ENCODE peak calls at places on chromosome 1, in six cellular contexts. One of them, this sample, is unnamed.

GRCh38 chr1:21185221-21185731 is 8.6 kb upstream of the EIF4G3 start:
- DNase-seq in stimulated activated CD4-positive, alpha-beta T cell treated with anti-CD3 and anti-CD28 coated beads, Interleukin-1b, Interleukin-23, amount 100 ng/mL, for 4 hours: no peak
- DNase-seq in activated CD4-positive, alpha-beta T cell treated with anti-CD3 and anti-CD28 coated beads, Interleukin-2, amount 50 U/mL, for 48 hours: no peak
- DNase-seq in astrocyte of the spinal cord: no peak
- DNase-seq in germinal center: no peak
- DNase-seq in adipocyte: no peak
- DNase-seq in this sample: no peak

GRCh38 chr1:14511856-14512585 is 86.5 kb upstream of the KAZN start:
- DNase-seq in astrocyte of the spinal cord: no peak
- DNase-seq in stimulated activated CD4-positive, alpha-beta T cell treated with anti-CD3 and anti-CD28 coated beads, Interleukin-1b, Interleukin-23, amount 100 ng/mL, for 4 hours: no peak
- DNase-seq in adipocyte: no peak
- DNase-seq in activated CD4-positive, alpha-beta T cell treated with anti-CD3 and anti-CD28 coated beads, Interleukin-2, amount 50 U/mL, for 48 hours: no peak
- DNase-seq in germinal center: no peak
- DNase-seq in this sample: no peak

GRCh38 chr1:243264718-243265117 is 8.9 kb downstream of the SDCCAG8 start:
- DNase-seq in activated CD4-positive, alpha-beta T cell treated with anti-CD3 and anti-CD28 coated beads, Interleukin-2, amount 50 U/mL, for 48 hours: no peak
- DNase-seq in adipocyte: peak; percentile 47
- DNase-seq in germinal center: no peak
- DNase-seq in astrocyte of the spinal cord: peak; percentile 65
- DNase-seq in stimulated activated CD4-positive, alpha-beta T cell treated with anti-CD3 and anti-CD28 coated beads, Interleukin-1b, Interleukin-23, amount 100 ng/mL, for 4 hours: no peak
- DNase-seq in this sample: no peak

GRCh38 chr1:193685986-193686385 is 499.6 kb upstream of the B3GALT2 start:
- DNase-seq in germinal center: no peak
- DNase-seq in stimulated activated CD4-positive, alpha-beta T cell treated with anti-CD3 and anti-CD28 coated beads, Interleukin-1b, Interleukin-23, amount 100 ng/mL, for 4 hours: no peak
- DNase-seq in astrocyte of the spinal cord: no peak
- DNase-seq in activated CD4-positive, alpha-beta T cell treated with anti-CD3 and anti-CD28 coated beads, Interleukin-2, amount 50 U/mL, for 48 hours: no peak
- DNase-seq in adipocyte: no peak
- DNase-seq in this sample: no peak

GRCh38 chr1:47969478-47969877 is 27.7 kb downstream of the TRABD2B start:
- DNase-seq in stimulated activated CD4-positive, alpha-beta T cell treated with anti-CD3 and anti-CD28 coated beads, Interleukin-1b, Interleukin-23, amount 100 ng/mL, for 4 hours: no peak
- DNase-seq in astrocyte of the spinal cord: no peak
- DNase-seq in germinal center: no peak
- DNase-seq in activated CD4-positive, alpha-beta T cell treated with anti-CD3 and anti-CD28 coated beads, Interleukin-2, amount 50 U/mL, for 48 hours: no peak
- DNase-seq in adipocyte: no peak
- DNase-seq in this sample: no peak

GRCh38 chr1:167488786-167489185 is 29.5 kb downstream of the CD247 start:
- DNase-seq in activated CD4-positive, alpha-beta T cell treated with anti-CD3 and anti-CD28 coated beads, Interleukin-2, amount 50 U/mL, for 48 hours: no peak
- DNase-seq in astrocyte of the spinal cord: no peak
- DNase-seq in stimulated activated CD4-positive, alpha-beta T cell treated with anti-CD3 and anti-CD28 coated beads, Interleukin-1b, Interleukin-23, amount 100 ng/mL, for 4 hours: no peak
- DNase-seq in germinal center: no peak
- DNase-seq in adipocyte: no peak
- DNase-seq in this sample: peak; percentile 25

GRCh38 chr1:29209173-29209572 is 21.6 kb downstream of the MECR start:
- DNase-seq in stimulated activated CD4-positive, alpha-beta T cell treated with anti-CD3 and anti-CD28 coated beads, Interleukin-1b, Interleukin-23, amount 100 ng/mL, for 4 hours: no peak
- DNase-seq in adipocyte: peak; percentile 28
- DNase-seq in germinal center: no peak
- DNase-seq in astrocyte of the spinal cord: peak; percentile 15
- DNase-seq in activated CD4-positive, alpha-beta T cell treated with anti-CD3 and anti-CD28 coated beads, Interleukin-2, amount 50 U/mL, for 48 hours: no peak
- DNase-seq in this sample: no peak

GRCh38 chr1:28646040-28646439 is 2.4 kb upstream of the RNU11 start:
- DNase-seq in stimulated activated CD4-positive, alpha-beta T cell treated with anti-CD3 and anti-CD28 coated beads, Interleukin-1b, Interleukin-23, amount 100 ng/mL, for 4 hours: no peak
- DNase-seq in activated CD4-positive, alpha-beta T cell treated with anti-CD3 and anti-CD28 coated beads, Interleukin-2, amount 50 U/mL, for 48 hours: no peak
- DNase-seq in germinal center: no peak
- DNase-seq in astrocyte of the spinal cord: no peak
- DNase-seq in adipocyte: peak; percentile 41
- DNase-seq in this sample: no peak

GRCh38 chr1:6961905-6962304 is 176.7 kb downstream of the CAMTA1 start:
- DNase-seq in adipocyte: no peak
- DNase-seq in activated CD4-positive, alpha-beta T cell treated with anti-CD3 and anti-CD28 coated beads, Interleukin-2, amount 50 U/mL, for 48 hours: no peak
- DNase-seq in stimulated activated CD4-positive, alpha-beta T cell treated with anti-CD3 and anti-CD28 coated beads, Interleukin-1b, Interleukin-23, amount 100 ng/mL, for 4 hours: no peak
- DNase-seq in germinal center: no peak
- DNase-seq in astrocyte of the spinal cord: no peak
- DNase-seq in this sample: no peak

GRCh38 chr1:24795236-24795635 is 50.0 kb downstream of the CLIC4 start:
- DNase-seq in germinal center: no peak
- DNase-seq in astrocyte of the spinal cord: no peak
- DNase-seq in adipocyte: no peak
- DNase-seq in stimulated activated CD4-positive, alpha-beta T cell treated with anti-CD3 and anti-CD28 coated beads, Interleukin-1b, Interleukin-23, amount 100 ng/mL, for 4 hours: no peak
- DNase-seq in activated CD4-positive, alpha-beta T cell treated with anti-CD3 and anti-CD28 coated beads, Interleukin-2, amount 50 U/mL, for 48 hours: no peak
- DNase-seq in this sample: no peak

GRCh38 chr1:173191011-173191410 is 16.1 kb downstream of the TNFSF4 start:
- DNase-seq in germinal center: no peak
- DNase-seq in activated CD4-positive, alpha-beta T cell treated with anti-CD3 and anti-CD28 coated beads, Interleukin-2, amount 50 U/mL, for 48 hours: no peak
- DNase-seq in astrocyte of the spinal cord: no peak
- DNase-seq in stimulated activated CD4-positive, alpha-beta T cell treated with anti-CD3 and anti-CD28 coated beads, Interleukin-1b, Interleukin-23, amount 100 ng/mL, for 4 hours: no peak
- DNase-seq in adipocyte: no peak
- DNase-seq in this sample: no peak

GRCh38 chr1:170145691-170146676 is at the start of gene NTMT2:
- DNase-seq in germinal center: no peak
- DNase-seq in astrocyte of the spinal cord: no peak
- DNase-seq in adipocyte: no peak
- DNase-seq in activated CD4-positive, alpha-beta T cell treated with anti-CD3 and anti-CD28 coated beads, Interleukin-2, amount 50 U/mL, for 48 hours: no peak
- DNase-seq in stimulated activated CD4-positive, alpha-beta T cell treated with anti-CD3 and anti-CD28 coated beads, Interleukin-1b, Interleukin-23, amount 100 ng/mL, for 4 hours: no peak
- DNase-seq in this sample: no peak

GRCh38 chr1:11496551-11497080 is 17.7 kb downstream of the DISP3 start:
- DNase-seq in adipocyte: no peak
- DNase-seq in astrocyte of the spinal cord: no peak
- DNase-seq in stimulated activated CD4-positive, alpha-beta T cell treated with anti-CD3 and anti-CD28 coated beads, Interleukin-1b, Interleukin-23, amount 100 ng/mL, for 4 hours: no peak
- DNase-seq in germinal center: no peak
- DNase-seq in activated CD4-positive, alpha-beta T cell treated with anti-CD3 and anti-CD28 coated beads, Interleukin-2, amount 50 U/mL, for 48 hours: no peak
- DNase-seq in this sample: no peak

GRCh38 chr1:24369801-24370200 is 43.8 kb downstream of the STPG1 start:
- DNase-seq in germinal center: no peak
- DNase-seq in astrocyte of the spinal cord: no peak
- DNase-seq in stimulated activated CD4-positive, alpha-beta T cell treated with anti-CD3 and anti-CD28 coated beads, Interleukin-1b, Interleukin-23, amount 100 ng/mL, for 4 hours: no peak
- DNase-seq in activated CD4-positive, alpha-beta T cell treated with anti-CD3 and anti-CD28 coated beads, Interleukin-2, amount 50 U/mL, for 48 hours: no peak
- DNase-seq in adipocyte: no peak
- DNase-seq in this sample: no peak

GRCh38 chr1:10211805-10212405 is 1.5 kb downstream of the KIF1B start:
- DNase-seq in astrocyte of the spinal cord: no peak
- DNase-seq in stimulated activated CD4-positive, alpha-beta T cell treated with anti-CD3 and anti-CD28 coated beads, Interleukin-1b, Interleukin-23, amount 100 ng/mL, for 4 hours: no peak
- DNase-seq in germinal center: no peak
- DNase-seq in activated CD4-positive, alpha-beta T cell treated with anti-CD3 and anti-CD28 coated beads, Interleukin-2, amount 50 U/mL, for 48 hours: peak; percentile 13
- DNase-seq in adipocyte: no peak
- DNase-seq in this sample: no peak

GRCh38 chr1:90707363-90707710 is 9.8 kb downstream of the BARHL2 start:
- DNase-seq in astrocyte of the spinal cord: peak; percentile 37
- DNase-seq in germinal center: no peak
- DNase-seq in adipocyte: peak; percentile 51
- DNase-seq in activated CD4-positive, alpha-beta T cell treated with anti-CD3 and anti-CD28 coated beads, Interleukin-2, amount 50 U/mL, for 48 hours: peak; percentile 34
- DNase-seq in stimulated activated CD4-positive, alpha-beta T cell treated with anti-CD3 and anti-CD28 coated beads, Interleukin-1b, Interleukin-23, amount 100 ng/mL, for 4 hours: no peak
- DNase-seq in this sample: no peak

GRCh38 chr1:37038079-37038702 is 3.9 kb upstream of the GRIK3 start:
- DNase-seq in germinal center: no peak
- DNase-seq in stimulated activated CD4-positive, alpha-beta T cell treated with anti-CD3 and anti-CD28 coated beads, Interleukin-1b, Interleukin-23, amount 100 ng/mL, for 4 hours: no peak
- DNase-seq in astrocyte of the spinal cord: no peak
- DNase-seq in activated CD4-positive, alpha-beta T cell treated with anti-CD3 and anti-CD28 coated beads, Interleukin-2, amount 50 U/mL, for 48 hours: no peak
- DNase-seq in adipocyte: no peak
- DNase-seq in this sample: no peak

GRCh38 chr1:39737546-39738169 is 1.0 kb upstream of the PPIE start:
- DNase-seq in adipocyte: no peak
- DNase-seq in activated CD4-positive, alpha-beta T cell treated with anti-CD3 and anti-CD28 coated beads, Interleukin-2, amount 50 U/mL, for 48 hours: no peak
- DNase-seq in astrocyte of the spinal cord: peak; percentile 83
- DNase-seq in germinal center: no peak
- DNase-seq in stimulated activated CD4-positive, alpha-beta T cell treated with anti-CD3 and anti-CD28 coated beads, Interleukin-1b, Interleukin-23, amount 100 ng/mL, for 4 hours: no peak
- DNase-seq in this sample: no peak